ENCODE peak calls at places on chromosomes 5 and 9, in ten cellular contexts. Y is activated naive CD4-positive, alpha-beta T cell; K is adrenal gland; P is H9; W is cardiac muscle cell; E is neural crest cell; I is activated CD4-positive, CD25-positive, alpha-beta regulatory T cell; Z is G401; H is lower lobe of right lung; G is T-cell. F is an unnamed sample.

GRCh38 chr9:20941177-20941690 is 90.2 kb downstream of the HACD4 start:
- DNase-seq in Y (peak), P (peak), E (peak), H (peak), G (peak), K (peak), I (peak), W (peak), Z (peak), F (peak)

GRCh38 chr5:32942225-32942989 is 231.3 kb downstream of the NPR3 start:
- DNase-seq in Y (no peak), G (no peak), I (no peak), H (no peak), E (no peak), K (no peak), Z (no peak), W (peak), P (peak), F (no peak)

GRCh38 chr5:105868038-105868775 is 1802.5 kb downstream of the EFNA5 start:
- DNase-seq in W (no peak), H (no peak), E (no peak), I (no peak), Z (no peak), K (no peak), Y (no peak), P (no peak), G (no peak), F (no peak)

GRCh38 chr9:133690111-133690561 is 48.0 kb downstream of the SARDH start:
- DNase-seq in Z (no peak), H (peak), G (no peak), P (no peak), I (no peak), K (no peak), Y (no peak), W (peak), E (no peak), F (peak)

GRCh38 chr5:947626-948471 is 55.2 kb downstream of the TRIP13 start:
- DNase-seq in G (no peak), K (peak), W (no peak), I (no peak), P (no peak), Y (no peak), H (no peak), Z (no peak), E (no peak), F (no peak)

GRCh38 chr9:127347831-127348699 is 48.9 kb upstream of the SLC2A8 start:
- DNase-seq in I (no peak), H (no peak), P (no peak), G (no peak), Y (no peak), W (no peak), K (peak), Z (peak), E (no peak), F (no peak)

GRCh38 chr5:133232011-133232410 is 180.2 kb downstream of the HSPA4 start:
- DNase-seq in P (no peak), G (no peak), Z (no peak), Y (no peak), H (no peak), I (no peak), E (no peak), K (no peak), W (no peak), F (no peak)

GRCh38 chr5:35876454-35876853 is 19.8 kb downstream of the IL7R start:
- DNase-seq in G (no peak), Y (no peak), P (no peak), W (no peak), I (no peak), Z (no peak), H (no peak), E (no peak), K (no peak), F (no peak)

GRCh38 chr9:100292414-100292813 is 60.3 kb downstream of the TEX10 start:
- DNase-seq in H (no peak), W (no peak), P (no peak), Z (no peak), E (no peak), K (no peak), Y (no peak), G (no peak), I (no peak), F (no peak)

GRCh38 chr5:74272019-74272775 is 368.3 kb downstream of the ENC1 start:
- DNase-seq in W (no peak), Z (no peak), E (no peak), I (no peak), H (no peak), Y (no peak), P (peak), K (no peak), G (no peak), F (no peak)

GRCh38 chr5:57307516-57307915 is 133.7 kb downstream of the GPBP1 start:
- DNase-seq in H (no peak), P (no peak), G (no peak), E (no peak), Z (no peak), W (no peak), K (no peak), Y (no peak), I (no peak), F (no peak)

GRCh38 chr9:98811051-98811650 is 3.7 kb downstream of the GALNT12 start:
- DNase-seq in Z (no peak), W (no peak), G (no peak), Y (no peak), P (no peak), I (no peak), E (no peak), H (no peak), K (no peak), F (no peak)

GRCh38 chr9:18238254-18238653 is 235.7 kb upstream of the ADAMTSL1 start:
- DNase-seq in Z (no peak), K (no peak), P (no peak), I (no peak), W (no peak), H (no peak), E (no peak), Y (no peak), G (no peak), F (no peak)

GRCh38 chr9:135489188-135489918 is 9.8 kb downstream of the PPP1R26 start:
- DNase-seq in Y (no peak), P (no peak), W (no peak), G (no peak), E (no peak), Z (no peak), I (no peak), H (peak), K (no peak), F (no peak)

GRCh38 chr5:98454904-98455303 is 318.6 kb upstream of the RGMB start:
- DNase-seq in H (no peak), Y (no peak), P (no peak), K (no peak), W (no peak), Z (no peak), I (no peak), E (no peak), G (no peak), F (no peak)

GRCh38 chr5:179819296-179820126 is 1.2 kb upstream of the SQSTM1 start:
- DNase-seq in G (no peak), K (peak), Y (no peak), Z (peak), H (peak), E (no peak), I (no peak), W (peak), P (peak), F (peak)